ENCODE peak calls at places on chromosome 14, in five cellular contexts. L is NCI-H2081; P is stimulated activated CD4-positive, alpha-beta T cell treated with anti-CD3 and anti-CD28 coated beads, Interleukin-4, amount 100 ng/mL, for 24 hours; V is left ventricle myocardium inferior; E is T1000. M is an unnamed sample.
A peak's percentile ranks its signal among the peaks of the same experiment; 100 is the strongest.

GRCh38 chr14:103520269-103520656 is 2.4 kb downstream of the CKB start:
- DNase-seq in L (no peak), P (no peak), V (no peak), E (no peak), M (no peak)

GRCh38 chr14:70018713-70019201 is 139.5 kb downstream of the SMOC1 start:
- DNase-seq in L (no peak), P (no peak), V (peak; percentile 22), E (no peak), M (no peak)

GRCh38 chr14:63650336-63650952 is 8.8 kb upstream of the WDR89 start:
- DNase-seq in L (no peak), P (peak; percentile 57), V (no peak), E (no peak), M (no peak)

GRCh38 chr14:70885343-70886014 is 21.8 kb upstream of the PCNX1 start:
- DNase-seq in L (no peak), P (peak; percentile 64), V (no peak), E (no peak), M (no peak)

GRCh38 chr14:95460647-95461478 is 55.6 kb downstream of the SYNE3 start:
- DNase-seq in L (peak; percentile 95), P (no peak), V (no peak), E (no peak), M (no peak)

GRCh38 chr14:105100931-105101330 is 35.7 kb upstream of the GPR132 start:
- DNase-seq in L (no peak), P (no peak), V (no peak), E (no peak), M (no peak)

GRCh38 chr14:40652089-40652691 is 954.5 kb upstream of the LRFN5 start:
- DNase-seq in L (no peak), P (no peak), V (no peak), E (no peak), M (no peak)

GRCh38 chr14:87960013-87960787 is 32.8 kb downstream of the GALC start:
- DNase-seq in L (no peak), P (no peak), V (no peak), E (no peak), M (no peak)

GRCh38 chr14:23789696-23790095 is 153.5 kb downstream of the DHRS2 start:
- DNase-seq in L (no peak), P (no peak), V (no peak), E (no peak), M (no peak)

GRCh38 chr14:32744811-32745445 is 193.8 kb upstream of the NPAS3 start:
- DNase-seq in L (no peak), P (no peak), V (no peak), E (no peak), M (no peak)

GRCh38 chr14:44165286-44165685 is 341.8 kb downstream of the FSCB start:
- DNase-seq in L (no peak), P (no peak), V (no peak), E (no peak), M (no peak)

GRCh38 chr14:53265025-53265424 is 111.9 kb upstream of the DDHD1 start:
- DNase-seq in L (no peak), P (no peak), V (no peak), E (no peak), M (no peak)

GRCh38 chr14:58638231-58639205 is 756 bp downstream of the DACT1 start:
- DNase-seq in L (peak; percentile 15), P (peak; percentile 12), V (peak; percentile 24), E (no peak), M (no peak)

GRCh38 chr14:103772078-103772712 is 56.6 kb downstream of the ZFYVE21 start:
- DNase-seq in L (no peak), P (no peak), V (no peak), E (no peak), M (no peak)

GRCh38 chr14:74934476-74935339 is 11.6 kb upstream of the RPS6KL1 start:
- DNase-seq in L (no peak), P (no peak), V (peak; percentile 58), E (no peak), M (no peak)

GRCh38 chr14:53295985-53296582 is 143.0 kb upstream of the DDHD1 start:
- DNase-seq in L (peak; percentile 10), P (peak; percentile 30), V (no peak), E (no peak), M (no peak)

GRCh38 chr14:85124896-85125295 is 405.0 kb upstream of the FLRT2 start:
- DNase-seq in L (no peak), P (no peak), V (no peak), E (no peak), M (no peak)

GRCh38 chr14:94562019-94562418 is 777 bp downstream of the SERPINA4 start:
- DNase-seq in L (no peak), P (no peak), V (no peak), E (no peak), M (no peak)

GRCh38 chr14:92939699-92940098 is 16.7 kb downstream of the CHGA start:
- DNase-seq in L (no peak), P (no peak), V (no peak), E (no peak), M (no peak)

GRCh38 chr14:39179042-39179441 is 4.0 kb downstream of the PNN start:
- DNase-seq in L (no peak), P (no peak), V (no peak), E (no peak), M (no peak)

GRCh38 chr14:95180966-95181733 is 23.8 kb upstream of the DICER1 start:
- DNase-seq in L (no peak), P (no peak), V (no peak), E (no peak), M (no peak)

GRCh38 chr14:64870160-64870559 is 9.5 kb downstream of the SPTB start:
- DNase-seq in L (no peak), P (no peak), V (no peak), E (no peak), M (no peak)

GRCh38 chr14:105049753-105050550 is 15.3 kb downstream of the GPR132 start:
- DNase-seq in L (no peak), P (no peak), V (no peak), E (no peak), M (no peak)

GRCh38 chr14:53273671-53274072 is 120.5 kb upstream of the DDHD1 start:
- DNase-seq in L (no peak), P (no peak), V (peak; percentile 23), E (no peak), M (no peak)

GRCh38 chr14:68172216-68172615 is 352.6 kb downstream of the RAD51B start:
- DNase-seq in L (no peak), P (no peak), V (no peak), E (no peak), M (no peak)

GRCh38 chr14:76473381-76474263 is 97.7 kb downstream of the ESRRB start:
- DNase-seq in L (no peak), P (no peak), V (peak; percentile 49), E (no peak), M (no peak)

GRCh38 chr14:92687681-92688433 is 60.6 kb downstream of the LGMN start:
- DNase-seq in L (peak; percentile 77), P (no peak), V (no peak), E (no peak), M (no peak)

GRCh38 chr14:23182372-23183014 is 967 bp downstream of the SLC7A8 start:
- DNase-seq in L (no peak), P (peak; percentile 39), V (no peak), E (no peak), M (no peak)

GRCh38 chr14:58243790-58244555 is 670 bp upstream of the PSMA3 start:
- DNase-seq in L (peak; percentile 34), P (no peak), V (no peak), E (no peak), M (no peak)

GRCh38 chr14:24456980-24457379 is 14.4 kb upstream of the SDR39U1 start:
- DNase-seq in L (no peak), P (no peak), V (no peak), E (no peak), M (no peak)

GRCh38 chr14:76872796-76873432 is 46.7 kb downstream of the LRRC74A start:
- DNase-seq in L (peak; percentile 22), P (peak; percentile 72), V (peak; percentile 58), E (peak; percentile 24), M (no peak)